ENCODE peak calls at places on chromosomes 12 and 14, in five cellular contexts. C is Caco-2, P is mucosa of descending colon, H is ovary, X is endothelial cell of umbilical vein. E is an unnamed sample.

GRCh38 chr12:30725739-30726138 is 29.0 kb downstream of the CAPRIN2 start:
- DNase-seq in C (no peak), P (no peak), H (no peak), X (peak; percentile 73), E (peak; percentile 81)

GRCh38 chr14:68932219-68932618 is 46.9 kb downstream of the ACTN1 start:
- DNase-seq in C (no peak), P (peak; percentile 10), H (no peak), X (no peak), E (no peak)

GRCh38 chr14:23245282-23245681 is 7.5 kb downstream of the RNF212B start:
- DNase-seq in C (no peak), P (no peak), H (no peak), X (no peak), E (no peak)

GRCh38 chr14:69342928-69343525 is 55.1 kb downstream of the ERH start:
- DNase-seq in C (no peak), P (no peak), H (no peak), X (no peak), E (no peak)

GRCh38 chr12:111868676-111869588 is 26.9 kb downstream of the MAPKAPK5 start:
- DNase-seq in C (no peak), P (no peak), H (no peak), X (no peak), E (no peak)

GRCh38 chr12:60977966-60978365 is 1282.2 kb upstream of the USP15 start:
- DNase-seq in C (peak; percentile 15), P (no peak), H (no peak), X (no peak), E (no peak)

GRCh38 chr12:100199347-100200136 is 1.1 kb upstream of the ACTR6 start:
- DNase-seq in C (peak; percentile 84), P (peak; percentile 93), H (peak; percentile 63), X (peak; percentile 20), E (no peak)

GRCh38 chr12:15852383-15852782 is 29.8 kb upstream of the STRAP start:
- DNase-seq in C (no peak), P (no peak), H (no peak), X (no peak), E (peak; percentile 86)

GRCh38 chr12:132137483-132138125 is 6.5 kb downstream of the DDX51 start:
- DNase-seq in C (no peak), P (no peak), H (no peak), X (no peak), E (no peak)

GRCh38 chr12:60035835-60036234 is 440.0 kb downstream of the SLC16A7 start:
- DNase-seq in C (no peak), P (no peak), H (no peak), X (peak; percentile 84), E (no peak)

GRCh38 chr12:65823481-65824313 is 586 bp upstream of the HMGA2 start:
- DNase-seq in C (peak; percentile 61), P (peak; percentile 83), H (peak; percentile 24), X (peak; percentile 60), E (peak; percentile 71)

GRCh38 chr12:57143454-57143853 is 4.0 kb downstream of the LRP1-AS start:
- DNase-seq in C (no peak), P (no peak), H (no peak), X (no peak), E (no peak)

GRCh38 chr14:59698793-59699192 is 122.2 kb upstream of the CCDC175 start:
- DNase-seq in C (no peak), P (no peak), H (no peak), X (no peak), E (no peak)

GRCh38 chr12:126726481-126727217 is 1540.3 kb upstream of the TMEM132C start:
- DNase-seq in C (no peak), P (no peak), H (no peak), X (no peak), E (no peak)

GRCh38 chr12:54075974-54076373 is 22.3 kb downstream of the HOXC4 start:
- DNase-seq in C (no peak), P (no peak), H (no peak), X (no peak), E (no peak)

GRCh38 chr14:52951730-52952481 is 1.1 kb upstream of the FERMT2 start:
- DNase-seq in C (peak; percentile 72), P (no peak), H (peak; percentile 59), X (peak; percentile 75), E (peak; percentile 79)

GRCh38 chr12:56321027-56321426 is 5.2 kb upstream of the CNPY2 start:
- DNase-seq in C (no peak), P (no peak), H (no peak), X (no peak), E (no peak)

GRCh38 chr12:288687-289086 is 26.1 kb upstream of the SLC6A13 start:
- DNase-seq in C (no peak), P (no peak), H (no peak), X (no peak), E (peak; percentile 21)

GRCh38 chr12:5489760-5490432 is 58.0 kb downstream of the NTF3 start:
- DNase-seq in C (no peak), P (no peak), H (no peak), X (no peak), E (no peak)

GRCh38 chr14:49427117-49427516 is 159.1 kb downstream of the RPS29 start:
- DNase-seq in C (no peak), P (no peak), H (no peak), X (no peak), E (no peak)

GRCh38 chr12:5524116-5524768 is 92.3 kb downstream of the NTF3 start:
- DNase-seq in C (no peak), P (no peak), H (no peak), X (no peak), E (no peak)

GRCh38 chr14:35959835-35960234 is 133.7 kb downstream of the BRMS1L start:
- DNase-seq in C (no peak), P (no peak), H (no peak), X (no peak), E (no peak)

GRCh38 chr12:67352682-67353081 is 83.5 kb downstream of the CAND1 start:
- DNase-seq in C (no peak), P (no peak), H (no peak), X (no peak), E (no peak)

GRCh38 chr12:121084229-121084628 is 45.2 kb upstream of the OASL start:
- DNase-seq in C (no peak), P (no peak), H (no peak), X (no peak), E (no peak)

GRCh38 chr14:41607966-41608663 is 1.4 kb downstream of the LRFN5 start:
- DNase-seq in C (no peak), P (no peak), H (no peak), X (no peak), E (peak; percentile 10)

GRCh38 chr14:41607119-41607785 is 576 bp downstream of the LRFN5 start:
- DNase-seq in C (no peak), P (no peak), H (no peak), X (no peak), E (peak; percentile 32)

GRCh38 chr14:41604793-41605534 is 1.7 kb upstream of the LRFN5 start:
- DNase-seq in C (no peak), P (no peak), H (peak; percentile 44), X (no peak), E (peak; percentile 76)

GRCh38 chr14:41605550-41606248 is 977 bp upstream of the LRFN5 start:
- DNase-seq in C (no peak), P (no peak), H (no peak), X (no peak), E (peak; percentile 38)

DNA sequence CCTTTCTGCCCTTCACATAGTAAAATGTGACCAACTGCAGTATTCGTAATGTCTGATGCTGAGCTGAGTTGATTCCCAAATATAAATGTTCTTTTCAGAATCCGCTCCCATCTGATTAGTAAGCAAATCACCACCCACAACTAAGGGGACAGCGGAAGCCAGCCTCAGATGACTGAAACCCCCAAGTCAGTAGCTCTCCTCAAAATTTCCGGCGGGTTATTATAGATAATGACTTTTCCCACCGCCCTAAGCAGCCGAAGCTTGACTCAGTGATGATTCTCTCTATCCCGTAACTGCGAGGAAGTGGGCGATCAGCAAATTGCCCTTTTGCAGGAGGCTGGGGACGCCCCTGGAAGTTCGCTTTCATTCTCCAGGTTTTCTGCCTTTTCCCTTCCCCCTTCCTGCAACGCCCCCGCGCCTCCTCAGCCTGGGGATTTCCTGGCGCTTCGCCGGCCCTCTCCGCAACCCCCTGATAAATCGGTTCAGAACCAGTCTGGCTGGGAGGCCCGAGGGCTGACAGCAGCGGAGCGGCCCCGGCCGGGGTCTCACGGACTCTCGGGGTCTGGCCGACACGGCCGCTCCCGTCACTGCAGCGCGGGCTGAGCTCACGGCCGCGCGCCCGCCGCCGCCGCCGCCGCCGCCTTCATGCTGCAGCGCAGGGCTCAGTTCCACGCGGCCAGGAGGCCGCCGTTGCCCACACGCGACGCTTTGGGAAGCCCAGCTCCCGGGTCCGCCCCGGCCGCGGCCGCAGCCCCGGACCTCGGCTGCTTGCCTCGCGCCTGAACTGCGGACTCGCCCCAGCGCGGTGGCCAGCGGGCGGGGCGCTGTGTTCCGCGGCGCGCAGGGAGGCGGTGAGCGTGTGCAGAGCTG is at the start of gene LRFN5:
- DNase-seq in C (no peak), P (no peak), H (peak; percentile 45), X (no peak), E (peak; percentile 17)
- H3K4me3 ChIP-seq in C (no peak within 1 kb of the TSS), P (no peak within 1 kb of the TSS), H (peak within 1 kb of the TSS; percentile 38), X (peak within 1 kb of the TSS; percentile 47), E (peak within 1 kb of the TSS; percentile 64)

DNA sequence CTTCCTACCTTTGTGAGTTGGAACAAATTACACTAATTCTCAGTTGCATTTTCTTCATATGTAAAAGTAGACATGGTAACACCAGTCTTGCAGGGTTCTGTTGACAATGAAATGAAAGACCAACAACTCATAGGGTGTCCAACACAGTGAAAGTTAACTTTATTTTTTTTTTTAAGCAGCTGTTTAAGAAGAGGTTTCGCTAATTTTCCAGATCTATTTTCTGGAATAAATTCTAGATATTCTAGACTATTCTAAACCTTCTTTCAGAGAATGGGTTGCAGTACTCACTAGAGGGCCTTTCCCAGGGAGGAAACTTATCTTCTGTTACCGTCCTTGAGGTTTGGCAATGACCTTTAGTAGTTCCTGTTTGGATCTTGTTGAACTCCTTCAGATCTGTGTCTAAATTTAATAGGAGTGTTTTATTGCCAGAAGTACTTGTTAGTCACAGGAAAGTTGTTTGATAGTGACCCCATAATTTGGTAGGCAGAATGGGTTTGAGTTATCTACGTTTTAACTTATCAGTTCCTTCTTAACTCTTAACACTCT is 2.8 kb upstream of the ART4 start:
- DNase-seq in C (no peak), P (no peak), H (no peak), X (peak; percentile 73), E (peak; percentile 28)
- TF ChIP-seq CTCF in C (no peak), P (no peak), H (no peak), X (no peak), E (no peak)

GRCh38 chr12:71441350-71441748 is 1.8 kb downstream of the LGR5 start:
- DNase-seq in C (no peak), P (no peak), H (no peak), X (no peak), E (no peak)
- H3K4me3 ChIP-seq in C (peak overlapping the region; percentile 61), P (no peak overlapping the region), H (no peak overlapping the region), X (no peak overlapping the region), E (no peak overlapping the region)

DNA sequence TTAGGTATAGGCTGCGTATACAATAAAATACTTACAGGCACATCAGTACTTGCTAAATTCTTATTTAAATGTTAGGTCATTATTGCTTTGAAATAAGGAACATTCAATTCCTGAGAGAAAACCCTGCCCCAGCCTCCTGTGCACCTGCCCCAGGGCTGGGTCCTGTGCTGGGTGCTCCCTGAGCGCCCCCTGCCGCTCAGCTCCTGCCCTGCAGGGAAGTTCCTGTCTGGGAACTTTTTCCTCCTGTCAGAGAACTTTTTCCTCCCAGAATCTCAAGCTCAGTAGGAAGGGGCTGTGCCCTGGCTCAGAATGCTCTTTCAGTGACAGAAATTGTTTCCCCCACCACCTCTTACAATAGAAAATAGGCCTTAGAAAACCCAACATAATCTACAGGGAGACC is 751.1 kb downstream of the TMEM121 start:
- DNase-seq in C (peak; percentile 61), P (peak; percentile 41), H (no peak), X (no peak), E (no peak)
- TF ChIP-seq CTCF in C (peak; percentile 76), P (peak; percentile 68), H (no peak), X (no peak), E (no peak)

E was measured in fibroblast of villous mesenchyme.